ENCODE peak calls at places on chromosome 9, in seven cellular contexts. U is AG09309, E is upper lobe of right lung, D is upper lobe of left lung, B is stomach, Q is lower leg skin, F is fibroblast of lung. K is an unnamed sample.

GRCh38 chr9:4259489-4259888 is 40.4 kb downstream of the GLIS3 start:
- DNase-seq in B (no peak), U (no peak), F (no peak), Q (no peak), D (no peak), E (no peak), K (no peak)

GRCh38 chr9:112844771-112845542 is 45.7 kb downstream of the SLC46A2 start:
- DNase-seq in U (no peak), Q (peak), B (peak), F (peak), D (peak), E (peak), K (peak)

GRCh38 chr9:92138157-92138959 is 23.1 kb upstream of the SPTLC1 start:
- DNase-seq in Q (peak), U (no peak), F (peak), D (peak), B (peak), E (peak), K (peak)

GRCh38 chr9:93081081-93081529 is 14.9 kb upstream of the CARD19 start:
- DNase-seq in F (peak), Q (peak), U (no peak), E (peak), D (peak), B (no peak), K (peak)

GRCh38 chr9:79195904-79196303 is 375.9 kb upstream of the TLE4 start:
- DNase-seq in D (no peak), F (peak), B (no peak), U (peak), E (no peak), Q (no peak), K (peak)

GRCh38 chr9:87868635-87869034 is 14.0 kb upstream of the SPATA31E1 start:
- DNase-seq in F (no peak), Q (no peak), U (no peak), D (no peak), B (no peak), E (peak), K (no peak)

GRCh38 chr9:78366827-78367226 is 69.9 kb downstream of the PSAT1 start:
- DNase-seq in D (no peak), U (no peak), B (no peak), F (peak), Q (no peak), E (no peak), K (no peak)

GRCh38 chr9:113131689-113132151 is 19.1 kb upstream of the SLC31A2 start:
- DNase-seq in U (no peak), Q (peak), F (peak), B (peak), D (no peak), E (no peak), K (no peak)

GRCh38 chr9:127133739-127134167 is 11.3 kb upstream of the ANGPTL2 start:
- DNase-seq in D (no peak), E (peak), Q (peak), F (peak), B (peak), U (no peak), K (peak)

GRCh38 chr9:133238272-133238850 is 29.3 kb upstream of the OBP2B start:
- DNase-seq in U (no peak), B (peak), D (peak), F (peak), Q (peak), E (peak), K (peak)

GRCh38 chr9:37369671-37370070 is 52.8 kb upstream of the GRHPR start:
- DNase-seq in B (no peak), E (no peak), U (no peak), D (no peak), Q (no peak), F (no peak), K (no peak)

GRCh38 chr9:133641396-133641655 is 5.2 kb downstream of the DBH start:
- DNase-seq in F (no peak), B (no peak), D (no peak), Q (no peak), U (no peak), E (no peak), K (no peak)

GRCh38 chr9:129317179-129318011 is 139.3 kb upstream of the IER5L start:
- DNase-seq in F (peak), Q (peak), E (peak), U (no peak), D (peak), B (no peak), K (no peak)

GRCh38 chr9:93111371-93112115 is 15.5 kb downstream of the CARD19 start:
- DNase-seq in Q (peak), U (no peak), E (peak), B (no peak), F (peak), D (peak), K (no peak)

GRCh38 chr9:84705128-84705527 is 35.6 kb downstream of the NTRK2 start:
- DNase-seq in B (no peak), F (no peak), D (no peak), E (no peak), U (no peak), Q (no peak), K (no peak)

GRCh38 chr9:130088056-130088455 is 34.4 kb downstream of the GPR107 start:
- DNase-seq in Q (no peak), D (no peak), E (no peak), U (no peak), F (no peak), B (no peak), K (no peak)

GRCh38 chr9:37486616-37487544 is 1.1 kb downstream of the POLR1E start:
- DNase-seq in Q (no peak), B (no peak), E (no peak), U (peak), F (peak), D (no peak), K (peak)

GRCh38 chr9:131366745-131367401 is 27.0 kb upstream of the PRRC2B start:
- DNase-seq in B (peak), D (peak), U (peak), Q (no peak), F (peak), E (no peak), K (no peak)
- TF ChIP-seq CTCF in B (peak), D (no peak), U (peak), Q (no peak), F (peak), E (peak), K (peak)

DNA sequence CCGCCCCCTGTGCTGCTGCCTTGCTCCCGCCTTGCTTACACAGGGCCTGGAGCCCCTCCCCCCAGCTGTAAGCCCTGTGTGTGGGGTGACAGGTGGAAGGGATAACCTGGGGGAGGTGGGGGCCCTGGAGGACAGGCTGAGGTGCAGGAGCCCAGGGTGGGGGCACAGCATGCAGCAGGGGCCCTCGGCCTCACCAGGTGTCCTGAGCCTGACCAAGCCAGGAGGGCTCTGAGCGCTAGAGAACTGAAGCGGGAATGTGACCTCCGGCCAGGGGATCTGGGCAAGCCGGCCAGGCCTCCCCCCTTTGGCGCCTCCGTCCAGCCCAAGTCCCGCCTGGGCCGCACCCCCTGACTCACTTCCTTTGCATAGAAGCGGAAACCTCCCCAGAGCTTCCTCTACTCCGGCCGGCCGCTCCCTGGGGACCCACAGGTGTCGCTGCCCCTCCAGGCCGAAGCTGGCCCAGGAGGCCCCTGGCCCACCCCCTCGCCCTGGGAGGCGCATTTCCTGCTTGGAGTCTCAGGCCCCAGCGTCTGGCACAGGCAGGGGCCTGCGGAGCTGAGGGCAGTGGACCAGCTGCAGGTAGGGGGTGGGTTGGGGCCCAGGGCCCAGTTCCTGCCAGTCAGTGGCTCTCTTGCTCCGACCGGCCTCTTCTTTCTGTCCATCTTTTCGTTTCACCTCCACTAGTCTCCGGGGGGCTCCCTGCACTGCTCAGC is at the start of gene TOR4A:
- DNase-seq in B (peak), Q (peak), E (peak), F (peak), U (no peak), D (peak), K (peak)
- H3K4me3 ChIP-seq in B (peak), Q (peak), E (peak), F (peak), U (peak), D (peak), K (peak)

GRCh38 chr9:35656841-35657326 is 935 bp downstream of the RMRP start:
- DNase-seq in U (no peak), D (no peak), E (no peak), F (no peak), B (no peak), Q (no peak), K (no peak)

GRCh38 chr9:35656340-35656739 is 1.5 kb downstream of the RMRP start:
- DNase-seq in F (no peak), Q (no peak), D (no peak), U (no peak), E (no peak), B (no peak), K (no peak)

GRCh38 chr9:35658894-35659220 is 765 bp downstream of the CCDC107 start:
- DNase-seq in Q (no peak), F (peak), E (no peak), D (no peak), B (no peak), U (no peak), K (peak)

GRCh38 chr9:35658144-35658893 is at the start of gene CCDC107:
- DNase-seq in U (no peak), D (peak), B (peak), Q (peak), E (peak), F (peak), K (peak)

DNA sequence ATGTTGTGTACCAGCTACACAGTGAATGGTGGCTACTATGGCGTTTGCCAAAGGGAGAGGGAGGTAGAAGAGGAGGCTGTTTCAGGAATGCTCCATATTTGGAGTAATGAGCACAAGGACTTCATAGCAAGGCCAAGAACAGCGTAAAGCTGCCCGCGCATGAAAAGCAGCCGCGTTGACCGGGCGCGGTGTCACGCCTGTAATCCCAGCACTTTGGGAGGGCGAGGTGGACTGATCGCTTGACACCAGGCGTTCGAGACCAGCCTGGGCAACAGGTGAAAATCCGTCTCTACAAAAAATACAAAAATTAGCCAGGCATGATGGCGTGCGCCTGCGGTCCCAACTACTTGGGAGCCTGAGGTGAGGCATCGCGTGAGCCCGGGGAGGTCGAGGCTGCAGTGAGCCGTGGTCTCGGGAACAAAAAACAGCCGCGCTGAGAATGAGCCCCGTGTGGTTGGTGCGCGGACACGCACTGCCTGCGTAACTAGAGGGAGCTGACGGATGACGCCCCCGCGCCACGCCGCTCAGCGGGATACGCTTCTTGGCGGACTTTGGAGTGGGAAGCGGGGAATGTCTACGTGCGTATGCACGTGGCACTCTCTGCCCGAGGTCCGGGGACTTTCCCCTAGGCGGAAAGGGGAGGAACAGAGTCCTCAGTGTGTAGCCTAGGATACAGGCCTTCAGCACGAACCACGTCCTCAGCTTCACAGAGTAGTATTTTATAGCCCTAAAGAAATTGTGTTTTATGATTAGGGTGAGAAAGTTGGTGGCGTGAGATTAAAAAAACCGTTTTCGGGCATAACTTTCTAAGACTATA is at the start of gene RMRP:
- DNase-seq in E (peak), D (peak), U (peak), F (peak), Q (peak), B (peak), K (peak)
- TF ChIP-seq CTCF in E (peak), D (peak), U (peak), F (no peak), Q (peak), B (peak), K (peak)

DNA sequence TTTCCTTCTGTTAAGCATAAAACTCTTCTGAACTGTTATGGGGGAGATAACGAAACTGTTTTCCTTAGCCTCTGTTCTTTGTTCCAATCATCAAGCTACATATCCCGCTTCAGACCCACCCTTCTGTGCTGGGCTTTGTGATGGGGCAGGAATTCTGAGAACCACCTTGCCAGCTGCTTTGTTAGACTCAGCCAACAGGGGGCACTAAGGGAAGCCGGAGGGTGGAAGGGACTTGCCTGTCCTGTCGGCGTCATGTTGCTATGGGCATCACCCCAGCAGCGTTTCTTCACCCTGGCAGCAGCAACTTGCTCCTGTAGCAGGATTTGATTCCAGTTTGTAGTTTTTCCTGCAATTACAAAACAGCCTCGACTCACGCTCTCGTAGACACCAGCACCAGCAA is 169.1 kb downstream of the CAAP1 start:
- DNase-seq in E (no peak), D (peak), B (no peak), U (no peak), Q (peak), F (no peak), K (no peak)
- H3K4me3 ChIP-seq in E (no peak), D (no peak), B (no peak), U (no peak), Q (no peak), F (no peak), K (no peak)

DNA sequence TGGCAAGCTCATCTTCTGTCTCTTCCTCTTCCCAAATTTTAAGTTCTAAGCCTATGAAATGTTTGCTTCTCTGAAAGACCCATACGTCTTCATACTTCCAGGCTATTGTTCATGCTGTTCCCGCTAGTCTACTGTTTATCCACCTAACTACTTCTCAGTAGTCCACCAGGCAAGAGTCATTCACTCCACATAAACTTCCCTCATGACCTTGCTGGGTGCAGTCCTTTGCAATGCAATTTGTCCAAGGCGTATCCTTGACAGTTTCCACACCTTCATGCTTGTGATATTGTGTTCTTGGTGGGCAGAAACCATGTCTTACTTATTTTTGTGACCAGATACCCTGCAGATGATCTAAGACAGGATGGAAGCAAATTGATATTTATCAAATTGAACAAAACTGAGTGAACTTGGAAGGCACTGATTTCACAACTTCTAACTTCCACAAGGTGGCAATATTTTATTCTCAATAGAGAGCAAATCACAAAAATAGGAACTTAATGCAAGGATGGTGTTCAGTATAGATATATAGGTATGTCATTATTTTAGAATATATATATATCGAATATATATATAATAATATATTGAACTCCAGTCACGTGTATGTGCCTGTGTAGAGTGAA is 30.3 kb downstream of the TYRP1 start:
- DNase-seq in D (no peak), B (no peak), E (no peak), F (no peak), U (no peak), Q (no peak), K (no peak)
- TF ChIP-seq CTCF in D (peak), B (peak), E (peak), F (no peak), U (peak), Q (peak), K (peak)

DNA sequence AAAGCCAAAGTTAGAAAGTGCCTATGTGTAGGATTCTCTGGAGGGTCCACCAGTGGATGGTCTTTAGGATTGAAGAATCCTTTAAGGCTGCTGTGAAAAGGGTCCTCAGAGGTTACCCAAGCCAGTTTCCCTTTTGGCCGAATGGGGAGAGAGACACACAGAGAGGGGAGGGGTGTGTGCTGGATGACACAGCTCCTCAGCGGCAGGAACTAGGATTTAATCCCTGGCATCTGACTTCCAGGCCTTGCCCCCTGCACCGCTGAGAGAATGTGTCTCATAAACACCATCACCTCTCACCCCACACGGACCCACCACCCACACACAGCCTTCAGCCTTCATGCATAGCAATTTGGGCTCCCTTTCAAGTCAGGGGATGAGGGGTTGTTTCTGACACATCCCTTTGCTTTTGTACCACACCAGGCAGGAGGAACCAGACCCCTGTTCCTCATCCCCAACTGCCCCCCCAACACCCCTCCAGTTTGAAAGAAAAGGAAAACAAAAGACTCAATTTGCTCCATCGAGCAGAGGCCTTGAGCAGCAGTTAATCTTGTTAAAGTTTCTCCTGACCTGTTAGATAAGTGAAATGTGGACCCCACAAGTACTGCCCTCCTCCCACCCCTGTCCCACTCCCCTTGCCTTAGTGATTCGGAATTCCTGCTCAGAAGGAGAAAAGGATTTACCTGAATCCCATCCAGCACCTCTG is 4.0 kb downstream of the PAPPA start:
- DNase-seq in B (no peak), D (no peak), E (no peak), Q (no peak), F (peak), U (no peak), K (peak)
- H3K4me3 ChIP-seq in B (no peak), D (no peak), E (no peak), Q (no peak), F (peak), U (peak), K (peak)

GRCh38 chr9:19935422-19935821 is 146.6 kb upstream of the SLC24A2 start:
- DNase-seq in D (no peak), E (no peak), U (no peak), B (no peak), F (no peak), Q (no peak), K (no peak)

GRCh38 chr9:19937121-19937520 is 148.3 kb upstream of the SLC24A2 start:
- DNase-seq in D (no peak), B (no peak), Q (no peak), F (no peak), U (no peak), E (no peak), K (no peak)

GRCh38 chr9:19931066-19931465 is 142.2 kb upstream of the SLC24A2 start:
- DNase-seq in Q (no peak), B (no peak), U (no peak), D (no peak), F (no peak), E (no peak), K (no peak)

GRCh38 chr9:19936598-19936997 is 147.8 kb upstream of the SLC24A2 start:
- DNase-seq in E (no peak), Q (no peak), U (no peak), B (no peak), F (no peak), D (no peak), K (no peak)

GRCh38 chr9:19934301-19934868 is 145.5 kb upstream of the SLC24A2 start:
- DNase-seq in U (no peak), F (peak), Q (no peak), E (no peak), B (peak), D (no peak), K (peak)
- TF ChIP-seq CTCF in U (no peak), F (no peak), Q (no peak), E (no peak), B (no peak), D (no peak), K (no peak)

DNA sequence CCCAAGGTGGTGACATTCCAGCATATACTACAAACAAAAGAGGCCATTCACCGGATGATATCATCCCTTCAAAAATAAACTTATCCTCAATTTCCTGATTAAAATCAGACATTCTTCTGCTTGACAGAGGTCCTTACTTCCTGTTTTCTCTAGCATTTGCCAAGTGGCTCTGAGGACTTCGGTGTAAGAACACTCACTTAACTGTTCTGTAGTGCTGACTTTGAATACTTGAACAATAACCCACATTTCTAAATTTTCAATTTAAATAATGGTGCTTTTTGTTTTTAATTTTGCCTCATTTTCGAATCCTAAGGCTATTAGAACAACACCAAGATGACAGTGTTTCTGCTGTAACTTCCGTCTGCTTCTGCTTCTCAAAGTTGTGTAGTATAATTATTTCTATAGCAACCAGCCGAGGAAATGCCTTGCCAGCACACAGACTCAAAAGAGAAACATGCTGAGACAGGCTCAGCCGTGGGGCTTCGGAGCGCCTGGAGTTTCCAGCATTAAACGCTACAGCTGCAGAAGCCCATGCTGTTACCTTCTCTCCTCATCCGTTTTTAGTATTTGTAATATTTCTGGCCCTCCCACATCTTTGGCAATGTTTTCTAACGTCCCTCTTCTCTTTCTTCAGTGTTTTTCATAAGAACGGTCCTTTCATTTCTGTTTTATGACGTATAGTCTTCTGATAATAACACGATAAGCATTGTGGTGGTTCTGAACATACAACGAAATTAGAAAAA is 19.5 kb upstream of the ANXA1 start:
- DNase-seq in B (peak), D (peak), F (peak), U (no peak), Q (peak), E (peak), K (peak)
- H3K4me3 ChIP-seq in B (peak), D (peak), F (peak), U (peak), Q (peak), E (peak), K (peak)